ENCODE peak calls at places on chromosomes 6 and 20, in five cellular contexts. H is WTC11, G is K562, X is H1, Z is GM12878. V is an unnamed sample.

GRCh38 chr6:150622941-150623874 is 23.5 kb downstream of the PLEKHG1 start:
- DNase-seq in H (no peak), G (no peak), X (no peak), Z (peak), V (no peak)

GRCh38 chr6:13538084-13538483 is 36.3 kb upstream of the SIRT5 start:
- DNase-seq in H (no peak), G (peak), X (no peak), Z (no peak), V (peak)

GRCh38 chr6:40931927-40932326 is 107.1 kb downstream of the UNC5CL start:
- DNase-seq in H (no peak), G (no peak), X (no peak), Z (no peak), V (no peak)

GRCh38 chr6:157089851-157090250 is 233.5 kb downstream of the TMEM242 start:
- DNase-seq in H (peak), G (no peak), X (peak), Z (no peak), V (no peak)

GRCh38 chr6:74167951-74168350 is 471.9 kb downstream of the CD109 start:
- DNase-seq in H (no peak), G (no peak), X (no peak), Z (no peak), V (no peak)

GRCh38 chr6:16089232-16089843 is 39.5 kb upstream of the MYLIP start:
- DNase-seq in H (no peak), G (no peak), X (no peak), Z (no peak), V (no peak)

GRCh38 chr6:46954819-46955520 is 33.2 kb upstream of the ADGRF5 start:
- DNase-seq in H (peak), G (no peak), X (no peak), Z (no peak), V (no peak)

GRCh38 chr6:48765352-48765961 is 654.5 kb upstream of the PTCHD4 start:
- DNase-seq in H (peak), G (no peak), X (peak), Z (no peak), V (peak)

GRCh38 chr6:10412948-10413849 is 1.7 kb downstream of the TFAP2A start:
- DNase-seq in H (peak), G (no peak), X (no peak), Z (no peak), V (no peak)

GRCh38 chr6:3603443-3604130 is 146.7 kb upstream of the SLC22A23 start:
- DNase-seq in H (no peak), G (no peak), X (no peak), Z (no peak), V (no peak)

GRCh38 chr20:35539756-35540212 is 2.1 kb upstream of the ERGIC3 start:
- DNase-seq in H (peak), G (no peak), X (no peak), Z (peak), V (peak)

GRCh38 chr6:72620866-72621242 is 1.0 kb upstream of the KCNQ5 start:
- DNase-seq in H (peak), G (no peak), X (no peak), Z (no peak), V (no peak)

GRCh38 chr6:129203190-129203900 is 320.4 kb downstream of the LAMA2 start:
- DNase-seq in H (no peak), G (no peak), X (no peak), Z (no peak), V (no peak)

GRCh38 chr6:2772840-2773239 is 7.6 kb downstream of the WRNIP1 start:
- DNase-seq in H (no peak), G (no peak), X (no peak), Z (no peak), V (no peak)

GRCh38 chr6:26032387-26033131 is 54.7 kb upstream of the HFE start:
- DNase-seq in H (no peak), G (no peak), X (no peak), Z (peak), V (no peak)

GRCh38 chr6:13554929-13555333 is 19.5 kb upstream of the SIRT5 start:
- DNase-seq in H (peak), G (no peak), X (no peak), Z (no peak), V (no peak)

GRCh38 chr6:83467620-83468036 is 36.8 kb upstream of the ME1 start:
- DNase-seq in H (no peak), G (no peak), X (no peak), Z (no peak), V (no peak)

GRCh38 chr6:10351678-10352220 is 63.1 kb downstream of the TFAP2A start:
- DNase-seq in H (no peak), G (no peak), X (no peak), Z (no peak), V (no peak)

GRCh38 chr6:131914234-131914633 is 36.9 kb downstream of the CCN2 start:
- DNase-seq in H (no peak), G (no peak), X (no peak), Z (no peak), V (no peak)

GRCh38 chr6:107511410-107512070 is 21.6 kb downstream of the SOBP start:
- DNase-seq in H (no peak), G (no peak), X (no peak), Z (no peak), V (no peak)

GRCh38 chr6:160378886-160379285 is 30.7 kb downstream of the SLC22A3 start:
- DNase-seq in H (no peak), G (no peak), X (no peak), Z (no peak), V (no peak)

GRCh38 chr6:26204332-26205160 is 117.3 kb downstream of the HFE start:
- DNase-seq in H (peak), G (peak), X (peak), Z (peak), V (peak)

GRCh38 chr20:45487231-45487635 is 17.7 kb downstream of the WFDC2 start:
- DNase-seq in H (peak), G (peak), X (no peak), Z (no peak), V (no peak)

GRCh38 chr6:169807219-169807618 is 55.8 kb downstream of the ERMARD start:
- DNase-seq in H (no peak), G (no peak), X (no peak), Z (no peak), V (no peak)

GRCh38 chr20:24705486-24705885 is 236.1 kb downstream of the SYNDIG1 start:
- DNase-seq in H (no peak), G (no peak), X (no peak), Z (no peak), V (no peak)

GRCh38 chr6:73610444-73611275 is 43.1 kb downstream of the SLC17A5 start:
- DNase-seq in H (no peak), G (no peak), X (no peak), Z (peak), V (peak)

GRCh38 chr6:33671381-33672072 is 40.0 kb downstream of the UQCC2 start:
- DNase-seq in H (no peak), G (no peak), X (no peak), Z (no peak), V (no peak)

GRCh38 chr6:134436950-134437349 is 119.0 kb upstream of the SGK1 start:
- DNase-seq in H (no peak), G (no peak), X (no peak), Z (peak), V (no peak)

GRCh38 chr20:48827880-48828733 is at the start of gene PREX1:
- DNase-seq in H (peak), G (peak), X (peak), Z (no peak), V (no peak)

GRCh38 chr6:21327326-21328140 is 266.0 kb upstream of the SOX4 start:
- DNase-seq in H (peak), G (no peak), X (peak), Z (no peak), V (no peak)

GRCh38 chr20:49899551-49900383 is 15.6 kb downstream of the SPATA2 start:
- DNase-seq in H (no peak), G (no peak), X (no peak), Z (no peak), V (no peak)

GRCh38 chr20:56504373-56505005 is 20.1 kb upstream of the FAM209A start:
- DNase-seq in H (peak), G (peak), X (no peak), Z (no peak), V (no peak)

GRCh38 chr6:11262231-11262630 is 29.8 kb upstream of the NEDD9 start:
- DNase-seq in H (no peak), G (no peak), X (no peak), Z (no peak), V (no peak)

GRCh38 chr20:58407966-58408557 is 19.0 kb downstream of the VAPB start:
- DNase-seq in H (no peak), G (no peak), X (no peak), Z (peak), V (no peak)

GRCh38 chr6:3423439-3424184 is 33.2 kb downstream of the SLC22A23 start:
- DNase-seq in H (no peak), G (no peak), X (no peak), Z (no peak), V (no peak)

GRCh38 chr20:32752021-32752457 is 8.8 kb upstream of the COMMD7 start:
- DNase-seq in H (no peak), G (no peak), X (no peak), Z (no peak), V (no peak)

GRCh38 chr6:42396720-42397119 is 55.0 kb downstream of the TRERF1 start:
- DNase-seq in H (peak), G (peak), X (no peak), Z (no peak), V (no peak)
- TF ChIP-seq USF2 in H (no peak), G (no peak), X (no peak), Z (no peak), V (no peak)

GRCh38 chr6:5099537-5099936 is 14.4 kb downstream of the PPP1R3G start:
- DNase-seq in H (no peak), G (no peak), X (no peak), Z (no peak), V (no peak)
- TF ChIP-seq SP1 in H (no peak), G (no peak), X (no peak), Z (no peak), V (no peak)

DNA sequence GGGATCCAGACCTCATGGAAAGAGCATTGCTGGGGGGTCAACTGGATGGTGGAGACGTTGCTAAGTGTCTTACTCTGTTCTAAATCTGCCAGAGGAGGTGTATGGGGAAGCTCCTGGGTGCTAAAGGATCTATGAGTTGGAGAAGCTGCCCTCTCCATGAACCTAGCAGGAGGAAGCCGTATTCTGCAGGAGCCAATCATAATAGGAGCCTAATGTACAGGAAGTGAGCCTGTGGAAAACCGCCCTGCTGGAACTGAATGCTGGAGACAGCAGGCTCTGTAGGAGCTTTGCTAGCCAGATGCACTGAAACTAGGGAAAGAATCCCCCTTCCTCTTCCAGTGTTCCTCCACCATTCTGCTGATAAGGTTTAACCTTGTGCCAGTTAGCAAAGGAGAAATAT is 10.9 kb downstream of the CASP8AP2 start:
- DNase-seq in H (no peak), G (no peak), X (no peak), Z (no peak), V (no peak)
- TF ChIP-seq USF2 in H (no peak), G (no peak), X (no peak), Z (no peak), V (no peak)

DNA sequence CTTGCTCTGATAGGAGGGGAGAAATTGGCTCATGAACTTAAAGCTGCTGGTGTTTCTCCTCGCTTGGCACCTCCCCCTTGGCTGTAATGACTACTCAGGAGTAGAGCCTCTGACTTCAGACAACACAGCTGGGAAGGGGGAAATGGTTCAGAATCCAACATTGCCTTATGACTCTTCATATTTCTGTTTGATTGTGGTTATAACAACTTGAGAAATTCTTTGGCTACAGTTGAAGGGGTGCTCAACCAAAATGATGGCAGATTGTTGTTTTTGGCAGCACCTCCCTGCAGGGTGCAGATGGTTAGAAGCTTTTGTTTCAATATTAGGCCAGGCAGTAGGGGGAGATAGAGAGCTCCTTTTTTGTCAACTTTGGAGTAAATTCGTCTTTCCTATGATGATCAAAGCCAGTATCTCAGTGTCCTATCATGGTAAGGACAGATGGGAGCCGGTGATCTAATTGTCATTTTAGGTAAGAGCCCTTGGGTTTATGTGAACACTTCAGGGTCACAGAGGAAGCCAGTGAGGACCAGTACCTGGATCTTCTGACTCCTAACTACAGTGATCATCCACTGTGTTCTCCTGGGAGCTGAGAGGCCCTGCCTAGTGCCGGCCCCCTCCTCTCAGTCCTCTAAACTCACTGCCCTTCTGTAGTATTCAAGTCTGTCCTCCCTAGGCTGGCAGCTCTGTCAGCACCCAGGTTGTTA is 39.9 kb downstream of the RPRD1B start:
- DNase-seq in H (no peak), G (peak), X (no peak), Z (no peak), V (peak)
- TF ChIP-seq SP1 in H (no peak), G (no peak), X (no peak), Z (no peak), V (no peak)

GRCh38 chr6:137736048-137736846 is 130.8 kb upstream of the TNFAIP3 start:
- DNase-seq in H (no peak), G (no peak), X (no peak), Z (no peak), V (no peak)
- TF ChIP-seq USF2 in H (no peak), G (no peak), X (no peak), Z (no peak), V (no peak)

GRCh38 chr20:62944746-62945145 is 6.8 kb downstream of the GID8 start:
- DNase-seq in H (no peak), G (no peak), X (no peak), Z (no peak), V (no peak)
- TF ChIP-seq SP1 in H (no peak), G (no peak), X (no peak), Z (no peak), V (no peak)

GRCh38 chr6:35719407-35719829 is 17.4 kb upstream of the ARMC12 start:
- DNase-seq in H (no peak), G (no peak), X (no peak), Z (no peak), V (no peak)

GRCh38 chr6:35718354-35718695 is 18.5 kb upstream of the ARMC12 start:
- DNase-seq in H (no peak), G (no peak), X (no peak), Z (no peak), V (no peak)

GRCh38 chr6:35722121-35722761 is 14.6 kb upstream of the ARMC12 start:
- DNase-seq in H (no peak), G (no peak), X (no peak), Z (no peak), V (no peak)

GRCh38 chr6:35718911-35719381 is 17.9 kb upstream of the ARMC12 start:
- DNase-seq in H (no peak), G (no peak), X (no peak), Z (no peak), V (no peak)

GRCh38 chr6:35719830-35720733 is 16.8 kb upstream of the ARMC12 start:
- DNase-seq in H (peak), G (peak), X (no peak), Z (peak), V (no peak)
- TF ChIP-seq USF2 in H (no peak), G (no peak), X (no peak), Z (no peak), V (no peak)

GRCh38 chr6:34676140-34676539 is 20.4 kb downstream of the ILRUN start:
- DNase-seq in H (no peak), G (no peak), X (no peak), Z (no peak), V (no peak)
- TF ChIP-seq SP1 in H (no peak), G (no peak), X (no peak), Z (no peak), V (no peak)

V was measured in HepG2.